ENCODE peak calls at places on chromosome 19, in seven cellular contexts. Q is heart right ventricle, M is fibroblast of mammary gland, G is cardiac fibroblast, H is breast epithelium, S is fibroblast of lung, A is left lung. J is an unnamed sample.
A peak's percentile ranks its signal among the peaks of the same experiment; 100 is the strongest.

GRCh38 chr19:926595-927043 is 784 bp downstream of the ARID3A start:
- DNase-seq in M (peak; percentile 45), S (no peak), H (no peak), A (peak; percentile 94), G (peak; percentile 50), Q (peak; percentile 61), J (no peak)

GRCh38 chr19:6753178-6754031 is 13.8 kb downstream of the SH2D3A start:
- DNase-seq in M (peak; percentile 69), A (peak; percentile 94), H (no peak), Q (peak; percentile 80), G (peak; percentile 76), S (peak; percentile 59), J (peak; percentile 51)

GRCh38 chr19:9498183-9498902 is at the start of gene ZNF560:
- DNase-seq in S (peak; percentile 21), Q (no peak), H (no peak), A (no peak), G (peak; percentile 2), M (peak; percentile 21), J (peak; percentile 11)

GRCh38 chr19:27772059-27772458 is 1440.9 kb downstream of the UQCRFS1 start:
- DNase-seq in A (no peak), H (no peak), S (no peak), Q (no peak), M (no peak), G (no peak), J (no peak)

GRCh38 chr19:5254543-5254942 is 86.1 kb downstream of the PTPRS start:
- DNase-seq in G (no peak), M (no peak), Q (no peak), A (no peak), S (no peak), H (no peak), J (no peak)

GRCh38 chr19:1045247-1045603 is 5.3 kb downstream of the ABCA7 start:
- DNase-seq in A (peak; percentile 62), M (peak; percentile 40), Q (no peak), H (no peak), S (no peak), G (no peak), J (no peak)

GRCh38 chr19:50328257-50329145 is 676 bp downstream of the KCNC3 start:
- DNase-seq in S (no peak), Q (peak; percentile 42), M (no peak), G (peak; percentile 2), H (no peak), A (peak; percentile 77), J (peak; percentile 4)

GRCh38 chr19:33400856-33401682 is 27.6 kb downstream of the CEBPG start:
- DNase-seq in G (no peak), Q (no peak), M (no peak), S (no peak), A (peak; percentile 76), H (no peak), J (no peak)

GRCh38 chr19:19113040-19113541 is 25.2 kb downstream of the TMEM161A start:
- DNase-seq in G (peak; percentile 46), Q (no peak), S (peak; percentile 30), H (no peak), A (no peak), M (peak; percentile 62), J (no peak)

GRCh38 chr19:50658438-50659317 is 9.4 kb downstream of the C19orf81 start:
- DNase-seq in S (peak; percentile 10), G (peak; percentile 82), M (peak; percentile 29), Q (peak; percentile 68), A (peak; percentile 87), H (peak; percentile 56), J (peak; percentile 49)

GRCh38 chr19:47509973-47510372 is 4.9 kb downstream of the NAPA start:
- DNase-seq in G (no peak), A (peak; percentile 48), S (no peak), Q (no peak), H (peak; percentile 74), M (no peak), J (no peak)

GRCh38 chr19:30293051-30293785 is 79.0 kb upstream of the ZNF536 start:
- DNase-seq in M (no peak), S (no peak), H (no peak), A (no peak), G (no peak), Q (no peak), J (no peak)

GRCh38 chr19:20259615-20260014 is 92.6 kb downstream of the ZNF486 start:
- DNase-seq in H (no peak), G (no peak), Q (no peak), M (no peak), S (no peak), A (no peak), J (no peak)

GRCh38 chr19:29714371-29714952 is 599 bp downstream of the C19orf12 start:
- DNase-seq in S (no peak), H (no peak), A (peak; percentile 34), M (no peak), Q (no peak), G (no peak), J (no peak)

GRCh38 chr19:7772752-7773291 is 9.8 kb downstream of the CLEC4M start:
- DNase-seq in M (peak; percentile 10), S (peak; percentile 60), G (peak; percentile 48), Q (no peak), H (no peak), A (no peak), J (peak; percentile 39)

GRCh38 chr19:28940751-28941500 is 272.0 kb downstream of the UQCRFS1 start:
- DNase-seq in M (peak; percentile 89), G (peak; percentile 73), Q (no peak), A (no peak), S (peak; percentile 1), H (no peak), J (peak; percentile 87)

GRCh38 chr19:28934626-28935025 is 278.3 kb downstream of the UQCRFS1 start:
- DNase-seq in Q (no peak), H (no peak), A (no peak), S (no peak), G (peak; percentile 14), M (peak; percentile 34), J (peak; percentile 71)

GRCh38 chr19:384801-385169 is 24.2 kb downstream of the C2CD4C start:
- DNase-seq in S (no peak), A (no peak), G (no peak), Q (no peak), M (no peak), H (no peak), J (no peak)

GRCh38 chr19:33686246-33686645 is 64.5 kb downstream of the CHST8 start:
- DNase-seq in H (no peak), M (no peak), S (no peak), G (no peak), A (no peak), Q (no peak), J (no peak)

GRCh38 chr19:36686365-36687213 is 823 bp upstream of the ZNF567 start:
- DNase-seq in H (no peak), G (peak; percentile 6), A (no peak), S (no peak), Q (peak; percentile 26), M (peak; percentile 16), J (no peak)

GRCh38 chr19:3403489-3404323 is 37.3 kb downstream of the NFIC start:
- DNase-seq in G (peak; percentile 99), M (peak; percentile 96), H (peak; percentile 88), S (peak; percentile 96), Q (peak; percentile 90), A (peak; percentile 88), J (peak; percentile 99)

GRCh38 chr19:3401004-3401768 is 34.8 kb downstream of the NFIC start:
- DNase-seq in A (no peak), G (no peak), Q (no peak), M (no peak), H (no peak), S (no peak), J (no peak)

GRCh38 chr19:3405261-3405653 is 38.9 kb downstream of the NFIC start:
- DNase-seq in A (no peak), M (no peak), G (no peak), S (no peak), H (no peak), Q (no peak), J (no peak)

GRCh38 chr19:3404324-3405260 is 38.2 kb downstream of the NFIC start:
- DNase-seq in G (peak; percentile 93), M (peak; percentile 92), S (peak; percentile 88), A (peak; percentile 87), H (peak; percentile 91), Q (peak; percentile 89), J (peak; percentile 94)

DNA sequence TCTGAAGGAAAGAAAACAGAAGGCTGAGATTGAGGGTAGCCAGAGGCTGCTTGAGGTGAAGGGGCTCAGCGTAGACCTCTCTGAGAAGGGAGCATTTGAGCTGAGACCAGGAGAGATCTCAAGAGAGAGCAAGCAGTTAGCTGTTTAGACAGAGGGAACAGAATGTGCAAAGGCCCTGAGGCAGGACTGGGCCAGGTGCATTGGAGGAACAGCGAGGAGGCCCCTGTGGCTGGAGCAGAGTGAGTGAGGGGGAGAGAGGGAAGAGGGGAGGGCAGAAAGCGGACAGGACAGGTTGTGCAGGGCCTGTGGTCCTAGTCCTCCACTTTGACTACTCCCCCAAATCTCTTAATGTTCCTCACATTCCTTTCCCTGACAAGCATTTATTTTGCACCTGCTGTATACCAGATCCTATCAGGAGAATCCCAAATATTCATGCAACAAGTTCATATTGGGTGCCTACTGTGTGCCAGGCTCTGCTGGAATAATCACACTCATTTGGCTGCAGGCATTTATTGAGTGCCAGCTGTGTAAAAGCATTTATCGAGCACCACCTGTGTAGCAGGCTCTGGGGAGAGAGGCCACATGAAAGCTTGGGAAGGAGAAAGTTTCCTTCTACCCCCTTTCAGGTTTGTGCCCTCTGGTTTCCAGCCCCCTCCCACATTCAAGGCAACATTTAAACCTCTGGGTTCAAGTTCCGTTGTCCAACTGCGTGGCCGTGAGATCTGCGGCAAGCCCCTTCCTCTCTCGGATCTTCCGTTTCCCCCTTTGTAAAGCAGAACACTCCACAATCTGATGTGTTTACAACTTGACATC is 36.5 kb downstream of the NFIC start:
- DNase-seq in G (no peak), A (no peak), Q (no peak), M (no peak), H (no peak), S (no peak), J (no peak)
- H3K4me3 ChIP-seq in G (no peak overlapping the region), A (no peak overlapping the region), Q (peak overlapping the region; percentile 45), M (no peak overlapping the region), H (peak overlapping the region; percentile 52), S (no peak overlapping the region), J (peak overlapping the region; percentile 34)

GRCh38 chr19:23823952-23824389 is 65.3 kb upstream of the ZNF681 start:
- DNase-seq in H (no peak), S (peak; percentile 1), G (no peak), Q (no peak), M (peak; percentile 4), A (no peak), J (no peak)
- TF ChIP-seq CTCF in H (no peak), S (no peak), G (peak; percentile 14), Q (no peak), M (peak; percentile 5), A (no peak), J (no peak)

GRCh38 chr19:55459950-55460657 is 1.3 kb downstream of the ISOC2 start:
- DNase-seq in Q (no peak), A (no peak), G (peak; percentile 61), H (no peak), S (peak; percentile 36), M (peak; percentile 34), J (no peak)
- H3K4me3 ChIP-seq in Q (peak overlapping the region; percentile 79), A (no peak overlapping the region), G (peak overlapping the region; percentile 95), H (peak overlapping the region; percentile 85), S (peak overlapping the region; percentile 75), M (peak overlapping the region; percentile 86), J (peak overlapping the region; percentile 99)

DNA sequence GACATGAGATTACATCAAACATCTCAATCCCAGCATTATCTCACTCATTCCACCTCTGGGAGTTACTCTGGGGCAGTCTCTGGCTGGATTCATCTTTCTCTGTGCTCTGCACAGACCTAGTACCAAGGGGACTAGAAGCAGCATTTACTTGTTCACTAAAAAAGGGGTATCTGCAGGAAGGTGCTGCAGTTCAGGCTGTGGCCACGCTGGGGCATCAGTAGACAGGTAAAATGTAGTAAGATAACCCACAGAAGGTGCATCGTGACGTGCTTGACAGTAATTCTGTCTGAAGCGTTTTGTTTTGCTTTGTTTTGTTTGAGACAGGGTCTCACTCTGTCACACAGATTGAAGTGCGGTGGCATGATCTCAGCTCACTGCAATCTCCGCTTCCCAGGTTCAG is 29.3 kb downstream of the ZNF564 start:
- DNase-seq in G (no peak), A (no peak), Q (no peak), H (no peak), M (no peak), S (no peak), J (no peak)
- TF ChIP-seq CTCF in G (no peak), A (no peak), Q (no peak), H (no peak), M (no peak), S (peak; percentile 3), J (no peak)

J was measured in AG10803.